ENCODE peak calls at places on chromosomes 7 and 10, in five cellular contexts. One of them, this sample, is unnamed.

GRCh38 chr7:96663871-96664445 is 45.7 kb downstream of the SEM1 start:
- DNase-seq in choroid plexus epithelial cell: no peak
- DNase-seq in hepatocyte: no peak
- DNase-seq in stomach: no peak
- DNase-seq in Caco-2: no peak
- DNase-seq in this sample: no peak

GRCh38 chr10:4354382-4354812 is 471.6 kb upstream of the AKR1E2 start:
- DNase-seq in choroid plexus epithelial cell: peak; percentile 43
- DNase-seq in hepatocyte: peak; percentile 48
- DNase-seq in stomach: no peak
- DNase-seq in Caco-2: no peak
- DNase-seq in this sample: peak; percentile 33

GRCh38 chr7:100469227-100470044 is 5.4 kb upstream of the SPACDR start:
- DNase-seq in choroid plexus epithelial cell: peak; percentile 78
- DNase-seq in hepatocyte: peak; percentile 90
- DNase-seq in stomach: peak; percentile 93
- DNase-seq in Caco-2: peak; percentile 86
- DNase-seq in this sample: peak; percentile 22

GRCh38 chr10:42987121-42987541 is 89.7 kb upstream of the RET start:
- DNase-seq in choroid plexus epithelial cell: no peak
- DNase-seq in hepatocyte: no peak
- DNase-seq in stomach: no peak
- DNase-seq in Caco-2: no peak
- DNase-seq in this sample: no peak

GRCh38 chr10:109324721-109325120 is 598.6 kb downstream of the XPNPEP1 start:
- DNase-seq in choroid plexus epithelial cell: no peak
- DNase-seq in hepatocyte: no peak
- DNase-seq in stomach: no peak
- DNase-seq in Caco-2: no peak
- DNase-seq in this sample: no peak

GRCh38 chr7:91264083-91264923 is at the start of gene FZD1:
- DNase-seq in choroid plexus epithelial cell: peak; percentile 99
- DNase-seq in hepatocyte: peak; percentile 98
- DNase-seq in stomach: peak; percentile 95
- DNase-seq in Caco-2: peak; percentile 96
- DNase-seq in this sample: peak; percentile 93

GRCh38 chr7:82803411-82803810 is 359.3 kb downstream of the PCLO start:
- DNase-seq in choroid plexus epithelial cell: no peak
- DNase-seq in hepatocyte: no peak
- DNase-seq in stomach: no peak
- DNase-seq in Caco-2: no peak
- DNase-seq in this sample: no peak

GRCh38 chr7:56811081-56811480 is 321.2 kb downstream of the ZNF479 start:
- DNase-seq in choroid plexus epithelial cell: no peak
- DNase-seq in hepatocyte: no peak
- DNase-seq in stomach: no peak
- DNase-seq in Caco-2: no peak
- DNase-seq in this sample: no peak

GRCh38 chr7:111356941-111357340 is 205.4 kb downstream of the IMMP2L start:
- DNase-seq in choroid plexus epithelial cell: peak; percentile 17
- DNase-seq in hepatocyte: no peak
- DNase-seq in stomach: no peak
- DNase-seq in Caco-2: no peak
- DNase-seq in this sample: no peak

GRCh38 chr10:124658591-124659240 is 85.5 kb downstream of the FAM53B start:
- DNase-seq in choroid plexus epithelial cell: no peak
- DNase-seq in hepatocyte: no peak
- DNase-seq in stomach: no peak
- DNase-seq in Caco-2: no peak
- DNase-seq in this sample: no peak

GRCh38 chr7:87564290-87564963 is 36.3 kb downstream of the ABCB1 start:
- DNase-seq in choroid plexus epithelial cell: peak; percentile 21
- DNase-seq in hepatocyte: peak; percentile 57
- DNase-seq in stomach: peak; percentile 26
- DNase-seq in Caco-2: peak; percentile 84
- DNase-seq in this sample: peak; percentile 10

GRCh38 chr10:46523881-46524470 is 32.5 kb downstream of the GPRIN2 start:
- DNase-seq in choroid plexus epithelial cell: peak; percentile 91
- DNase-seq in hepatocyte: peak; percentile 58
- DNase-seq in stomach: peak; percentile 28
- DNase-seq in Caco-2: no peak
- DNase-seq in this sample: no peak

GRCh38 chr10:96415896-96416554 is 57.2 kb upstream of the OPALIN start:
- DNase-seq in choroid plexus epithelial cell: peak; percentile 70
- DNase-seq in hepatocyte: no peak
- DNase-seq in stomach: no peak
- DNase-seq in Caco-2: no peak
- DNase-seq in this sample: no peak

GRCh38 chr10:96419351-96419750 is 60.5 kb upstream of the OPALIN start:
- DNase-seq in choroid plexus epithelial cell: no peak
- DNase-seq in hepatocyte: no peak
- DNase-seq in stomach: no peak
- DNase-seq in Caco-2: no peak
- DNase-seq in this sample: no peak

GRCh38 chr10:96416643-96417042 is 57.8 kb upstream of the OPALIN start:
- DNase-seq in choroid plexus epithelial cell: peak; percentile 42
- DNase-seq in hepatocyte: peak; percentile 65
- DNase-seq in stomach: no peak
- DNase-seq in Caco-2: no peak
- DNase-seq in this sample: no peak

GRCh38 chr10:96418582-96418981 is 59.8 kb upstream of the OPALIN start:
- DNase-seq in choroid plexus epithelial cell: no peak
- DNase-seq in hepatocyte: no peak
- DNase-seq in stomach: no peak
- DNase-seq in Caco-2: no peak
- DNase-seq in this sample: no peak

DNA sequence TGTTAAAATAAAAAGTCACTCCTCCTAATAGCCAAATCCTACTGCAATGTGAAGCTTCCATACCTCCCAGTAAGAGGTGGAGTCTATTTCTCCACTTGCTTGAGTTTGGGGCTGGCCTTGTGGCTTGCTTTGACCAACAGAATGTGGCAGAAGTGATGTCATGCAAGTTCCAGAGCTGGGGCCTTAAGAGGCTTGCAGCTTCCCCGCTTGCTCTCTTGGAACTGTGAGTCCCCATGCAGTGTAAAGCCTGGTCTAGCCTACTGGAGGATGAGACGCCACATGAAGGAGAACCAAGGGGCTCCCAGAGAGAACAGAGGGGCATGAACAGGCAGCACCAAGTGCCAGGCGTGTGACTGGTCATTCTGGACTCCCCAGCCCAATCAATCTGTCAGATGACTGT is 58.6 kb upstream of the OPALIN start:
- DNase-seq in choroid plexus epithelial cell: peak; percentile 25
- DNase-seq in hepatocyte: peak; percentile 52
- DNase-seq in stomach: no peak
- DNase-seq in Caco-2: no peak
- DNase-seq in this sample: no peak
- TF ChIP-seq CTCF in choroid plexus epithelial cell: no peak
- TF ChIP-seq CTCF in hepatocyte: no peak
- TF ChIP-seq CTCF in stomach: no peak
- TF ChIP-seq CTCF in Caco-2: no peak
- TF ChIP-seq CTCF in this sample: no peak

DNA sequence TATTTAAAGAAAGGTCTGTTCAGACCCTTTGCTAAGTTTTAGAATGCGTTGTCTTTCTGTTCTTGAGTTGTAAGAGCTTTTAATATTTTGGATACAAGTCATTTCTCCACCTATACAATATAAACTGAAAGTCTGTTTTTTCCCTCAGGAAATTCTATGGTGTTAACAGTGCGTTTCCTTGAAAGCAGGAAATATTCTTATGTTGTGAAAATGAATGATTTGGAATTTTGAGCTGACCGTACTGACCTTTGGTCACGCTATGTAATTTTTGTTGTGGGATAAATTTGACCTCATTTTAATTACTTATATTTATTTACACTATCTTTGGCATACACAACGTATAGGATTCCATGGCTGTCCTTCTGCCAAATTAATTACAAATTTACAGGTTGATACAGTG is 43.5 kb downstream of the PUS7 start:
- DNase-seq in choroid plexus epithelial cell: no peak
- DNase-seq in hepatocyte: no peak
- DNase-seq in stomach: no peak
- DNase-seq in Caco-2: no peak
- DNase-seq in this sample: no peak
- H3K4me3 ChIP-seq in choroid plexus epithelial cell: no peak overlapping the region
- H3K4me3 ChIP-seq in hepatocyte: no peak overlapping the region
- H3K4me3 ChIP-seq in stomach: no peak overlapping the region
- H3K4me3 ChIP-seq in Caco-2: no peak overlapping the region
- H3K4me3 ChIP-seq in this sample: no peak overlapping the region

GRCh38 chr10:21584834-21585530 is 51.0 kb downstream of the MLLT10 start:
- DNase-seq in choroid plexus epithelial cell: no peak
- DNase-seq in hepatocyte: no peak
- DNase-seq in stomach: no peak
- DNase-seq in Caco-2: no peak
- DNase-seq in this sample: no peak
- TF ChIP-seq CTCF in choroid plexus epithelial cell: no peak
- TF ChIP-seq CTCF in hepatocyte: no peak
- TF ChIP-seq CTCF in stomach: no peak
- TF ChIP-seq CTCF in Caco-2: no peak
- TF ChIP-seq CTCF in this sample: no peak

GRCh38 chr7:25947669-25948516 is 204.1 kb upstream of the NFE2L3 start:
- DNase-seq in choroid plexus epithelial cell: no peak
- DNase-seq in hepatocyte: no peak
- DNase-seq in stomach: no peak
- DNase-seq in Caco-2: no peak
- DNase-seq in this sample: no peak
- H3K4me3 ChIP-seq in choroid plexus epithelial cell: no peak overlapping the region
- H3K4me3 ChIP-seq in hepatocyte: no peak overlapping the region
- H3K4me3 ChIP-seq in stomach: no peak overlapping the region
- H3K4me3 ChIP-seq in Caco-2: no peak overlapping the region
- H3K4me3 ChIP-seq in this sample: no peak overlapping the region

DNA sequence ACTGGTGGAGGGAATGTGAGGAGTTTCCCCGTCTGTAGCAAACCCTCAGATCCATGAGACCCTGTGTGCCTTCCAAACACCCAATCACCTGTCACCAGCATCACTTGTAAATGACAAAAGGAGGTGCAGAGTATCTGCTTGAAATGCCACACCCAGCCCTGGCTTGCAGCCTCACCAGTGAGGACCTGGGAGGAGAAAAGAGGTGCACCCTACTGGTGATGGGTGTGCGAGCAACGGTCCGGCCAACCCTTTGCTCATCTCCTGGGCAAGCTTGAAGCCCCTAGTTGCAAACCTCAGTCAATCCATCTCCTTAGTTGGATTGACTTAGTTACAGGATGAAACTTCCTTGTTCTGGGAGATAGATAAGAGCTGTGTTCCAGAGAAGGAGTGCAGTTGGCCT is 62.4 kb upstream of the WAPL start:
- DNase-seq in choroid plexus epithelial cell: no peak
- DNase-seq in hepatocyte: no peak
- DNase-seq in stomach: no peak
- DNase-seq in Caco-2: peak; percentile 46
- DNase-seq in this sample: no peak
- TF ChIP-seq CTCF in choroid plexus epithelial cell: peak; percentile 31
- TF ChIP-seq CTCF in hepatocyte: no peak
- TF ChIP-seq CTCF in stomach: no peak
- TF ChIP-seq CTCF in Caco-2: peak; percentile 45
- TF ChIP-seq CTCF in this sample: no peak

GRCh38 chr7:47327698-47328391 is 254.1 kb downstream of the TNS3 start:
- DNase-seq in choroid plexus epithelial cell: peak; percentile 78
- DNase-seq in hepatocyte: peak; percentile 92
- DNase-seq in stomach: peak; percentile 85
- DNase-seq in Caco-2: no peak
- DNase-seq in this sample: peak; percentile 4

GRCh38 chr7:47328392-47329319 is 253.3 kb downstream of the TNS3 start:
- DNase-seq in choroid plexus epithelial cell: no peak
- DNase-seq in hepatocyte: no peak
- DNase-seq in stomach: no peak
- DNase-seq in Caco-2: no peak
- DNase-seq in this sample: no peak

GRCh38 chr7:47326220-47326619 is 255.7 kb downstream of the TNS3 start:
- DNase-seq in choroid plexus epithelial cell: peak; percentile 92
- DNase-seq in hepatocyte: peak; percentile 68
- DNase-seq in stomach: no peak
- DNase-seq in Caco-2: no peak
- DNase-seq in this sample: no peak

GRCh38 chr7:47326808-47327207 is 255.1 kb downstream of the TNS3 start:
- DNase-seq in choroid plexus epithelial cell: peak; percentile 70
- DNase-seq in hepatocyte: peak; percentile 71
- DNase-seq in stomach: no peak
- DNase-seq in Caco-2: no peak
- DNase-seq in this sample: no peak

DNA sequence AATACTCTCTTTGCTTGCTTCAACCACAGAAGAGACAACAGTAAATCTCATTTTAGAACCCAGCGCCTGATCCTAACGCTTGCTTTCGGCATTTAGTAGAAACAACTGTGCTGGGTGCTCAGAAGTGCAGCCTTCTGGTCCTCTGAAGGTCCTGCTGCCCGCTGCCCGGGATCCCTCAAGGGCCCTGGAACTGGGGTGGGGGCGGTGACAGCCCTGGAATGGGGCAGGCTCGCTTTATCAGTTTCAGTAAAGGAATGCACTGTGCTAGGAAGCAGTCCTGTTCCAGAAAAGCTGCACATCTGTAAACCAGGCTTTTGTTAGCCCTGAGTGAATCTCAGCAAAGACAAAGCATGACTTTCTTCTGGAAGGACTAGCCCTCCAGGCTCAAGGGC is 254.6 kb downstream of the TNS3 start:
- DNase-seq in choroid plexus epithelial cell: peak; percentile 65
- DNase-seq in hepatocyte: no peak
- DNase-seq in stomach: no peak
- DNase-seq in Caco-2: no peak
- DNase-seq in this sample: no peak
- H3K4me3 ChIP-seq in choroid plexus epithelial cell: peak overlapping the region; percentile 47
- H3K4me3 ChIP-seq in hepatocyte: no peak overlapping the region
- H3K4me3 ChIP-seq in stomach: peak overlapping the region; percentile 14
- H3K4me3 ChIP-seq in Caco-2: no peak overlapping the region
- H3K4me3 ChIP-seq in this sample: no peak overlapping the region

GRCh38 chr10:865257-865656 is 66.2 kb downstream of the LARP4B start:
- DNase-seq in choroid plexus epithelial cell: no peak
- DNase-seq in hepatocyte: no peak
- DNase-seq in stomach: no peak
- DNase-seq in Caco-2: no peak
- DNase-seq in this sample: no peak

GRCh38 chr10:869171-869570 is 62.3 kb downstream of the LARP4B start:
- DNase-seq in choroid plexus epithelial cell: no peak
- DNase-seq in hepatocyte: no peak
- DNase-seq in stomach: no peak
- DNase-seq in Caco-2: no peak
- DNase-seq in this sample: no peak

GRCh38 chr10:865924-866576 is 65.5 kb downstream of the LARP4B start:
- DNase-seq in choroid plexus epithelial cell: no peak
- DNase-seq in hepatocyte: no peak
- DNase-seq in stomach: no peak
- DNase-seq in Caco-2: no peak
- DNase-seq in this sample: no peak

GRCh38 chr10:867807-868206 is 63.7 kb downstream of the LARP4B start:
- DNase-seq in choroid plexus epithelial cell: peak; percentile 64
- DNase-seq in hepatocyte: no peak
- DNase-seq in stomach: no peak
- DNase-seq in Caco-2: no peak
- DNase-seq in this sample: no peak

GRCh38 chr10:866577-866941 is 64.9 kb downstream of the LARP4B start:
- DNase-seq in choroid plexus epithelial cell: no peak
- DNase-seq in hepatocyte: no peak
- DNase-seq in stomach: no peak
- DNase-seq in Caco-2: no peak
- DNase-seq in this sample: no peak
- TF ChIP-seq CTCF in choroid plexus epithelial cell: no peak
- TF ChIP-seq CTCF in hepatocyte: no peak
- TF ChIP-seq CTCF in stomach: no peak
- TF ChIP-seq CTCF in Caco-2: no peak
- TF ChIP-seq CTCF in this sample: no peak

GRCh38 chr7:66258409-66258808 is 53.3 kb downstream of the TPST1 start:
- DNase-seq in choroid plexus epithelial cell: no peak
- DNase-seq in hepatocyte: no peak
- DNase-seq in stomach: no peak
- DNase-seq in Caco-2: no peak
- DNase-seq in this sample: no peak
- H3K4me3 ChIP-seq in choroid plexus epithelial cell: no peak overlapping the region
- H3K4me3 ChIP-seq in hepatocyte: no peak overlapping the region
- H3K4me3 ChIP-seq in stomach: no peak overlapping the region
- H3K4me3 ChIP-seq in Caco-2: no peak overlapping the region
- H3K4me3 ChIP-seq in this sample: no peak overlapping the region

This sample was measured in LNCaP clone FGC.